ENCODE peak calls at places on chromosomes 13 and 19, in four cellular contexts. B is ovary, N is A549, O is body of pancreas. E is an unnamed sample.

GRCh38 chr13:108496364-108497215 is 132.8 kb upstream of the MYO16 start:
- DNase-seq in O (no peak), B (no peak), N (no peak), E (no peak)

GRCh38 chr19:56504581-56504980 is 3.1 kb upstream of the ZNF471 start:
- DNase-seq in N (no peak), O (no peak), B (no peak), E (no peak)

GRCh38 chr13:93603043-93603442 is 376.4 kb downstream of the GPC6 start:
- DNase-seq in N (no peak), O (no peak), B (no peak), E (no peak)

GRCh38 chr19:15418112-15418587 is 638 bp downstream of the AKAP8L start:
- DNase-seq in B (no peak), O (peak), N (peak), E (no peak)

GRCh38 chr19:48991823-48992570 is 1.1 kb downstream of the GYS1 start:
- DNase-seq in N (peak), O (peak), B (peak), E (no peak)

GRCh38 chr19:58466089-58466759 is 656 bp upstream of the ZNF324 start:
- DNase-seq in N (peak), B (no peak), O (no peak), E (no peak)

GRCh38 chr13:107576430-107576829 is 638.9 kb downstream of the LIG4 start:
- DNase-seq in B (no peak), O (no peak), N (no peak), E (no peak)

GRCh38 chr19:13012390-13012689 is 17.1 kb downstream of the NFIX start:
- DNase-seq in N (no peak), O (no peak), B (no peak), E (no peak)

GRCh38 chr13:112873851-112874750 is 94.9 kb upstream of the MCF2L start:
- DNase-seq in O (peak), N (peak), B (peak), E (peak)

GRCh38 chr13:20156711-20157110 is 4.1 kb downstream of the GJA3 start:
- DNase-seq in O (no peak), B (no peak), N (no peak), E (no peak)

GRCh38 chr13:39052944-39053343 is 14.7 kb downstream of the NHLRC3 start:
- DNase-seq in B (no peak), O (no peak), N (no peak), E (no peak)

GRCh38 chr13:102267191-102267590 is 134.7 kb downstream of the FGF14 start:
- DNase-seq in N (no peak), B (no peak), O (no peak), E (no peak)

GRCh38 chr19:16325161-16325527 is 518 bp downstream of the KLF2 start:
- DNase-seq in B (peak), N (no peak), O (peak), E (peak)

GRCh38 chr13:113073942-113074341 is 31.6 kb upstream of the F7 start:
- DNase-seq in B (no peak), N (no peak), O (no peak), E (no peak)

GRCh38 chr19:36915992-36916830 is at the start of the genes ZNF568 and ZNF829:
- DNase-seq in B (peak), N (peak), O (peak), E (peak)

GRCh38 chr19:53908106-53908932 is 759 bp upstream of the CACNG7 start:
- DNase-seq in O (peak), N (peak), B (peak), E (no peak)

GRCh38 chr19:1274852-1275259 is 474 bp upstream of the FAM174C start:
- DNase-seq in N (no peak), O (no peak), B (no peak), E (no peak)

GRCh38 chr13:93549326-93549855 is 322.8 kb downstream of the GPC6 start:
- DNase-seq in O (no peak), B (no peak), N (no peak), E (no peak)

GRCh38 chr13:113635048-113635420 is 23.0 kb downstream of the ATP4B start:
- DNase-seq in O (no peak), N (no peak), B (no peak), E (no peak)

GRCh38 chr19:13979224-13979623 is 26.9 kb downstream of the RFX1 start:
- DNase-seq in B (peak), N (no peak), O (no peak), E (no peak)

DNA sequence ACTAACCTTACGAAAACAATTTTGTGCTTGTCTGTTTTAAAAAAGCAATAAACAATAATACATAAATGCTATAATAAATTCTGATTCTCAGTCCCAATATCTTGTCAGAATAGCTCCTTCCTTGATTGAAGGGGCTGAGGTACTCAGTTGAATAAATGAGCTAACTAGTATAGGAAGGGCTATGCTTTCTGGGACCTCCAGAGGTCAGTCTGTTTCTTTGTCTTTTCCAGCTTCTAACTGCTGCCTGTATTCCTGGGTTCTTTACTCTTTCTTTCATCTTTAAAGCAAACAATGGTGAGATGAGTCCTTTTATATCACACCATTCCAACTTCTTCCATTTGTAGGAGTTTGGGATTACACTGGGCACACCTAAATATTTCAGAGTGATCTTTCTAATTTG is 1297.0 kb upstream of the ATXN8OS start:
- DNase-seq in O (no peak), N (no peak), B (no peak), E (no peak)
- TF ChIP-seq CTCF in O (no peak), N (no peak), B (no peak), E (no peak)

GRCh38 chr19:11033251-11033650 is 56.0 kb upstream of the LDLR start:
- DNase-seq in B (no peak), O (no peak), N (no peak), E (no peak)

GRCh38 chr19:11028146-11028545 is 61.1 kb upstream of the LDLR start:
- DNase-seq in N (no peak), B (no peak), O (no peak), E (no peak)

GRCh38 chr19:11034449-11035213 is 54.6 kb upstream of the LDLR start:
- DNase-seq in B (no peak), O (no peak), N (no peak), E (no peak)

GRCh38 chr19:11033763-11034162 is 55.5 kb upstream of the LDLR start:
- DNase-seq in O (no peak), B (no peak), N (no peak), E (no peak)

GRCh38 chr19:11031421-11032070 is 57.7 kb upstream of the LDLR start:
- DNase-seq in N (no peak), B (no peak), O (no peak), E (no peak)
- H3K27ac ChIP-seq in N (no peak), B (no peak), O (no peak), E (no peak)

GRCh38 chr13:80658705-80659104 is 317.8 kb upstream of the SPRY2 start:
- DNase-seq in B (no peak), O (no peak), N (no peak), E (no peak)

GRCh38 chr13:80655778-80656518 is 315.0 kb upstream of the SPRY2 start:
- DNase-seq in N (no peak), B (no peak), O (no peak), E (no peak)

GRCh38 chr13:80649274-80649673 is 308.3 kb upstream of the SPRY2 start:
- DNase-seq in N (no peak), B (no peak), O (no peak), E (no peak)

DNA sequence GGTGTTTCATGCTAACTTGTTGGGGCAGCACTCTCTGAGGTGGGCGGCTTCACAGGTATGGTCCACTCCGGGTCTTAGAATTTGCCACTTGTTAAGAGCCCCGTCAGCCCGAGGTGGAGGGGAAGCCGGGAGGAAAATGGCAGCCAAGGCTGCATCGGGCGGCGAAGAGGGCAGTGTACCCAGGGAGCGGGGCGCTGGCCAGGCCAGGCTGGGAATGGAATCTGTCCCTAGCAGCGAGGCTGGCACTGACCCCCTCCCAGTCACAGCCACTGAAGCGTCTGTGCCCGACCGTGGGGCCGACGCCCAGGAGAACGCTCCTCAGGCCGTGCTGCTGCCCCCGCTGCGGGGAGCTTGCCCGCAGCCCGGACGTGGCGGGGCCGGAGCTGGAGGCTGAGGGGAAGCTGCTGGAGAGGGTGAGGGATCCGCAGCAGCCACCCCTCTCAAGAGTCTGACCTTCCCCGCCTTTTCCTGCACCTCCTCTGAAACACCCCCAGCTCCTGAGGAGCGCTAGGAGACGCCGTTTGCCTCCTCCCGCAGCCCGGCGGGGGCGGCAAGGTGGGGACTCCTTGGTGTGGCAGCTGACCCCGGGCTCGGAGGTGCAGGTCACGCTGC is 313.8 kb upstream of the SPRY2 start:
- DNase-seq in N (no peak), O (peak), B (no peak), E (no peak)
- H3K4me3 ChIP-seq in N (no peak), O (no peak), B (no peak), E (no peak)

GRCh38 chr13:96003304-96003703 is 49.9 kb downstream of the UGGT2 start:
- DNase-seq in N (no peak), B (no peak), O (no peak), E (no peak)
- TF ChIP-seq CTCF in N (no peak), B (no peak), O (no peak), E (no peak)

DNA sequence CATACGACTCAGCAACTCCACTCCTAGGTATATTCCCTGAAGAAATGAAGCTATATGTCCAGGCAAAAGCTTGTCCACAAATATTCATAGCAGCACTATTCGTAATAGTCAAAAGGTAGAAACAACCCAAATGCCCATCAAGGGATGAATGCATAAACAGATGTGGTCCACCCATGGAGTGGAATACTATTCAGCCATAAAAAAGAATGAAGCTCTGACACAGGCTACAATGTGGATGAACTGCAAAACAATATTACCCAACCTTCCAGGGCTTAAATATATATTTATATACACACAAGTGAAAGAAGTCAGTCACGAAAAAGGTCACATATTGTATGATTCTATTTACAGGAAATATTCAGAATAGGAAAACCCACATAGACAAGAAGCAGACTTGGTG is 19.7 kb downstream of the RFX2 start:
- DNase-seq in N (no peak), O (no peak), B (no peak), E (no peak)
- H3K27ac ChIP-seq in N (no peak), O (peak), B (no peak), E (no peak)

DNA sequence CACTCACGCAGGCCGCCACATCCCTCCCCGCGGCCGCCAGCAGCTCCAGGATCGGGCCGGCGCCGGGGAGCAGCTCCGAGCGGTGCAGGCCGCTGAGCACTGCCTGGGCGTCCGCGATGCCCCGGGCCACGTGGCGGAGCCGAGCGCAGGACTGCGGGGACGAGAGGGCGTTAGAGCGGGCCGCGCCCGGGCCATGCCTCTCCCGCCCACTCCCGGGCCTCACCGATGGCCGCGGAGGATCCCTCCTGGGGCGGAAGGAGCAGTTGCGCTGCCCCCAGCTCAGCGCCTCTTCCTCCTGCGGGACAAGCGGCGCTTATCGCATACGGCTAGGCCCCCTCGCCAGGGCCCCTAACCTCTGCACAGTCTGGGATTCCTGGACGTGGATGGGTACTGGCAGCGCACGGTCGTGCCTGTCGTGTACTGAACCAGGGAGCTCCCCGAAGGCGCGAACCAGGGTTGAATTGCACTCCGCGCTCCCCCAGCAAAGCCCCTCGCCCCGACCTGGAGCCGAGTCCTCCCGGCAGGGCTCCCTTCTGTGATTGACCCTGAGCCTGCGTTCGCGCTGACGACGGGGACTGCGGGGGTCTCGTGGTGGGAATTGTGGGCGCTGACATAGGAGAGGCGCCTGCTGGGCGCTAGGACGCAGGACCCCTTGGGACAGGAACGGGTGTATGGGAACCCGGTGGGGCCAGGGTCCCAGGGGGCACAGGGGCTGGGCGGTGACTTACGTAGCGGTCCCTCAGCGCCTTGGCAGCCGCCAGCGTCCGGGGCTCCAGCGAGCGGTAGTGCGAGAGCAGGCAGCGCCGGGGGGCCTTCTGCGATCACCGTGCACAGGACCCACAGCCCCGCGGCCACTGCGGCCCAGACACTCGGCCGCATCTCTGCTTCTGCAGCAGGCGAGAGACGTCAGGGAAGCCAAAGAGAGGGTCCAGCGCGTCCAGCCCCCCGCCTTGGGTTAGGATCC is 673 bp downstream of the IFNL4 start:
- DNase-seq in O (peak), N (no peak), B (no peak), E (no peak)
- H3K4me3 ChIP-seq in O (no peak), N (no peak), B (no peak), E (no peak)

GRCh38 chr13:90365130-90365529 is 982.4 kb upstream of the MIR17HG start:
- DNase-seq in B (no peak), O (no peak), N (no peak), E (no peak)
- TF ChIP-seq CTCF in B (no peak), O (no peak), N (peak), E (no peak)

GRCh38 chr13:73018336-73018735 is 40.5 kb upstream of the KLF5 start:
- DNase-seq in N (no peak), O (no peak), B (no peak), E (no peak)

DNA sequence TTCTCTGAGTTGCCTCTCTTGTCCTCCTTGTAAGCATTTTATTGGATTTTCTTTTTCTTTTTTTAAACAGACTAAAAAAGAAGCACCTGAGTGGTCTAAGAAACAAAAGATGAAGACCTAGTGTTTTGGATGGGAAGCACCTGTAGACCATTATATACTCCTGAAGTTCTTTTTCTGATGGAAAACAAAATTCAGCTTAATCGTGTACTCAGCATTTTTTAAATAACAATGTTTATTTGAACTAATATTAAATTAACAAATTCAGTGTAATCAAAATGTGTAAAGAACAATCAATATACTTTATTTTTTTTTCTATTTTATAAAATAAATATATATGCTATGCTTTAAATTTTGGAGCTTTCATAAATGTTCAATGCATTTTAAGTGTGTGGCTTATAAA is 43.0 kb upstream of the KLF5 start:
- DNase-seq in O (no peak), N (no peak), B (no peak), E (no peak)
- H3K27ac ChIP-seq in O (no peak), N (no peak), B (no peak), E (no peak)

E was measured in CD8-positive, alpha-beta T cell.